ENCODE peak calls at places on chromosome 19, in nine cellular contexts. Q is activated B cell treated with CpG ODN at 0.5 μM for 24 hours; Z is NCI-H2107; C is thyroid gland; T is astrocyte of the cerebellum; F is GM06990; S is activated T-cell treated with anti-CD3 and anti-CD28 coated beads for 1 hour; V is anterior cingulate cortex; A is stimulated activated CD4-positive, alpha-beta T cell treated with anti-CD3 and anti-CD28 coated beads, Interleukin-4, amount 100 ng/mL, for 24 hours. L is an unnamed sample.

GRCh38 chr19:13165091-13165997 is 15.1 kb downstream of the IER2 start:
- DNase-seq in V (no peak), Z (no peak), A (no peak), T (no peak), S (no peak), Q (no peak), F (no peak), C (no peak), L (no peak)

GRCh38 chr19:42421591-42422031 is 5.6 kb downstream of the LIPE start:
- DNase-seq in F (no peak), A (no peak), Q (no peak), S (no peak), C (no peak), T (no peak), V (no peak), Z (no peak), L (no peak)

GRCh38 chr19:46191972-46192371 is 37.6 kb upstream of the IGFL1 start:
- DNase-seq in V (no peak), Z (no peak), S (no peak), Q (no peak), C (no peak), A (no peak), T (no peak), F (no peak), L (no peak)

GRCh38 chr19:48676887-48677286 is 4.1 kb upstream of the NTN5 start:
- DNase-seq in F (no peak), C (no peak), V (no peak), T (no peak), S (no peak), Z (no peak), Q (no peak), A (no peak), L (no peak)

GRCh38 chr19:3366104-3366760 is at the start of gene NFIC:
- DNase-seq in A (peak; percentile 45), T (peak; percentile 43), V (peak; percentile 42), Z (no peak), F (peak; percentile 60), C (peak; percentile 74), S (no peak), Q (no peak), L (peak; percentile 81)

GRCh38 chr19:19387108-19387507 is 18.4 kb upstream of the GATAD2A start:
- DNase-seq in Z (no peak), T (no peak), S (no peak), C (no peak), V (no peak), A (no peak), Q (no peak), F (no peak), L (no peak)

GRCh38 chr19:55075366-55075998 is at the start of gene EPS8L1:
- DNase-seq in Z (no peak), Q (no peak), S (no peak), T (no peak), V (no peak), A (no peak), C (peak; percentile 94), F (no peak), L (no peak)

GRCh38 chr19:10508707-10509106 is 5.6 kb upstream of the KEAP1 start:
- DNase-seq in A (peak; percentile 30), V (no peak), T (no peak), S (no peak), Z (no peak), C (no peak), Q (no peak), F (no peak), L (no peak)

GRCh38 chr19:38228491-38229439 is 4.7 kb upstream of the DPF1 start:
- DNase-seq in Z (no peak), T (no peak), A (no peak), F (no peak), V (peak; percentile 37), Q (no peak), S (no peak), C (no peak), L (no peak)

GRCh38 chr19:3333020-3333583 is 33.3 kb upstream of the NFIC start:
- DNase-seq in A (no peak), V (no peak), Z (no peak), T (no peak), Q (no peak), C (peak; percentile 51), S (no peak), F (no peak), L (no peak)

GRCh38 chr19:42028304-42029216 is 34.5 kb upstream of the ATP1A3 start:
- DNase-seq in Q (no peak), A (peak; percentile 21), C (no peak), F (no peak), T (no peak), S (peak; percentile 4), Z (no peak), V (no peak), L (peak; percentile 71)

GRCh38 chr19:39156230-39156890 is 30.8 kb downstream of the PAK4 start:
- DNase-seq in V (no peak), T (no peak), S (no peak), C (peak; percentile 93), F (no peak), A (no peak), Z (no peak), Q (no peak), L (no peak)

GRCh38 chr19:38036707-38037106 is 129.7 kb downstream of the SIPA1L3 start:
- DNase-seq in V (no peak), Q (no peak), S (no peak), T (no peak), F (no peak), A (no peak), C (no peak), Z (no peak), L (peak; percentile 53)

GRCh38 chr19:45767881-45768643 is 990 bp downstream of the SIX5 start:
- DNase-seq in F (peak; percentile 77), Z (no peak), T (peak; percentile 27), V (no peak), A (no peak), Q (peak; percentile 45), C (peak; percentile 86), S (no peak), L (peak; percentile 72)

L was measured in D341Med.